ENCODE peak calls at places on chromosomes 11 and 22, in four cellular contexts. F is sigmoid colon, K is IMR-90, E is right atrium auricular region. C is an unnamed sample.

GRCh38 chr22:37205046-37205445 is 7.2 kb downstream of the SSTR3 start:
- DNase-seq in K (no peak), F (no peak), E (no peak), C (no peak)

GRCh38 chr11:120004723-120005122 is 133.2 kb downstream of the TRIM29 start:
- DNase-seq in F (no peak), K (no peak), E (no peak), C (no peak)

GRCh38 chr22:31926969-31927368 is 17.4 kb upstream of the YWHAH start:
- DNase-seq in F (no peak), K (no peak), E (no peak), C (no peak)

GRCh38 chr11:76596652-76597051 is 73.9 kb downstream of the LRRC32 start:
- DNase-seq in K (no peak), E (no peak), F (no peak), C (no peak)

GRCh38 chr11:111586305-111586915 is 15.8 kb upstream of the SIK2 start:
- DNase-seq in E (no peak), K (peak; percentile 66), F (no peak), C (peak; percentile 55)

GRCh38 chr11:93529707-93530467 is 13.3 kb downstream of the SMCO4 start:
- DNase-seq in E (peak; percentile 65), K (peak; percentile 41), F (no peak), C (no peak)

GRCh38 chr11:74739546-74740270 is 8.5 kb upstream of the CHRDL2 start:
- DNase-seq in F (no peak), E (no peak), K (peak; percentile 73), C (peak; percentile 41)

GRCh38 chr11:25351091-25351803 is 854.4 kb downstream of the LUZP2 start:
- DNase-seq in E (no peak), K (no peak), F (no peak), C (no peak)

GRCh38 chr11:130159657-130160459 is at the start of gene ST14:
- DNase-seq in E (no peak), F (no peak), K (no peak), C (no peak)

GRCh38 chr11:71251159-71251721 is 1.1 kb downstream of the SHANK2 start:
- DNase-seq in F (no peak), E (no peak), K (no peak), C (no peak)

GRCh38 chr11:20913113-20913512 is 243.7 kb downstream of the NELL1 start:
- DNase-seq in F (no peak), E (no peak), K (no peak), C (no peak)

GRCh38 chr11:56906683-56907148 is 82.0 kb upstream of the OR5AK2 start:
- DNase-seq in F (no peak), E (no peak), K (no peak), C (no peak)

GRCh38 chr11:9385288-9385902 is 943 bp downstream of the IPO7 start:
- DNase-seq in E (no peak), K (no peak), F (no peak), C (no peak)

GRCh38 chr22:18998998-18999397 is 62.9 kb upstream of the PRODH start:
- DNase-seq in K (no peak), F (no peak), E (no peak), C (no peak)

GRCh38 chr22:37186997-37187522 is 987 bp downstream of the C1QTNF6 start:
- DNase-seq in F (peak; percentile 48), K (peak; percentile 9), E (no peak), C (no peak)

GRCh38 chr11:34105957-34106504 is 602 bp downstream of the NAT10 start:
- DNase-seq in F (no peak), K (peak; percentile 18), E (no peak), C (no peak)

GRCh38 chr22:35726933-35727332 is 9.3 kb downstream of the APOL5 start:
- DNase-seq in K (no peak), E (no peak), F (no peak), C (no peak)

GRCh38 chr11:35590412-35590811 is 27.8 kb upstream of the FJX1 start:
- DNase-seq in F (no peak), K (peak; percentile 49), E (peak; percentile 18), C (no peak)

GRCh38 chr11:394034-394857 is at the start of gene PKP3:
- DNase-seq in K (peak; percentile 60), E (no peak), F (no peak), C (peak; percentile 83)

C was measured in HCT116.